ENCODE peak calls at places on chromosome 5, in seven cellular contexts. I is hepatocyte, Z is heart left ventricle, P is Panc1, B is SJSA1, T is neural progenitor cell, H is H1. X is an unnamed sample.
A peak's percentile ranks its signal among the peaks of the same experiment; 100 is the strongest.

GRCh38 chr5:54703091-54703490 is 185.5 kb downstream of the SNX18 start:
- DNase-seq in I (no peak), Z (peak; percentile 73), P (no peak), B (peak; percentile 43), T (peak; percentile 56), H (no peak), X (no peak)

GRCh38 chr5:93598997-93599371 is 16.0 kb downstream of the NR2F1 start:
- DNase-seq in I (no peak), Z (no peak), P (no peak), B (no peak), T (peak; percentile 21), H (no peak), X (no peak)

GRCh38 chr5:132136906-132137305 is 63.3 kb downstream of the CSF2 start:
- DNase-seq in I (no peak), Z (no peak), P (no peak), B (no peak), T (no peak), H (no peak), X (no peak)

GRCh38 chr5:100664140-100664539 is 129.0 kb downstream of the FAM174A start:
- DNase-seq in I (no peak), Z (no peak), P (no peak), B (no peak), T (no peak), H (no peak), X (no peak)

GRCh38 chr5:93273176-93273575 is 307.8 kb downstream of the NR2F1-AS1 start:
- DNase-seq in I (no peak), Z (no peak), P (no peak), B (peak; percentile 43), T (no peak), H (no peak), X (no peak)

GRCh38 chr5:158287643-158288228 is 428.8 kb upstream of the CLINT1 start:
- DNase-seq in I (peak; percentile 72), Z (no peak), P (no peak), B (peak; percentile 60), T (no peak), H (no peak), X (peak; percentile 5)

GRCh38 chr5:59893061-59893435 is 478 bp downstream of the PDE4D start:
- DNase-seq in I (no peak), Z (no peak), P (no peak), B (no peak), T (peak; percentile 61), H (no peak), X (no peak)

GRCh38 chr5:172763120-172763464 is 7.9 kb downstream of the DUSP1 start:
- DNase-seq in I (no peak), Z (no peak), P (no peak), B (no peak), T (no peak), H (no peak), X (no peak)

GRCh38 chr5:95760291-95761191 is 29.4 kb downstream of the RHOBTB3 start:
- DNase-seq in I (peak; percentile 37), Z (no peak), P (no peak), B (peak; percentile 93), T (no peak), H (no peak), X (no peak)

GRCh38 chr5:40409600-40409999 is 270.1 kb upstream of the PTGER4 start:
- DNase-seq in I (no peak), Z (peak; percentile 33), P (no peak), B (no peak), T (no peak), H (no peak), X (no peak)

GRCh38 chr5:13218518-13218917 is 726.0 kb downstream of the DNAH5 start:
- DNase-seq in I (peak; percentile 6), Z (no peak), P (no peak), B (no peak), T (peak; percentile 39), H (peak; percentile 5), X (no peak)

GRCh38 chr5:138869038-138869437 is 6.1 kb downstream of the LRRTM2 start:
- DNase-seq in I (no peak), Z (no peak), P (no peak), B (no peak), T (no peak), H (no peak), X (no peak)

GRCh38 chr5:139764250-139764791 is 31.3 kb upstream of the PSD2 start:
- DNase-seq in I (peak; percentile 60), Z (no peak), P (no peak), B (no peak), T (peak; percentile 93), H (no peak), X (no peak)

GRCh38 chr5:172758077-172758835 is 12.7 kb downstream of the DUSP1 start:
- DNase-seq in I (peak; percentile 67), Z (no peak), P (no peak), B (peak; percentile 97), T (peak; percentile 37), H (no peak), X (no peak)

GRCh38 chr5:20224046-20224445 is 236.0 kb upstream of the CDH18 start:
- DNase-seq in I (no peak), Z (no peak), P (no peak), B (no peak), T (no peak), H (no peak), X (no peak)

GRCh38 chr5:93235751-93236150 is 345.3 kb downstream of the NR2F1-AS1 start:
- DNase-seq in I (no peak), Z (no peak), P (no peak), B (no peak), T (no peak), H (no peak), X (no peak)

GRCh38 chr5:172687983-172688734 is 47.1 kb downstream of the NEURL1B start:
- DNase-seq in I (no peak), Z (no peak), P (no peak), B (no peak), T (no peak), H (no peak), X (no peak)

GRCh38 chr5:9540791-9541190 is 5.1 kb downstream of the SEMA5A start:
- DNase-seq in I (no peak), Z (no peak), P (no peak), B (peak; percentile 79), T (no peak), H (no peak), X (no peak)

GRCh38 chr5:116939641-116940040 is 365.0 kb upstream of the SEMA6A start:
- DNase-seq in I (no peak), Z (no peak), P (no peak), B (no peak), T (no peak), H (no peak), X (no peak)

GRCh38 chr5:16180789-16181082 is 1.1 kb upstream of the MARCHF11 start:
- DNase-seq in I (no peak), Z (no peak), P (no peak), B (no peak), T (no peak), H (no peak), X (no peak)

GRCh38 chr5:10106285-10106684 is 143.4 kb downstream of the ATPSCKMT start:
- DNase-seq in I (no peak), Z (no peak), P (no peak), B (no peak), T (no peak), H (no peak), X (no peak)

GRCh38 chr5:176491056-176491646 is 43.0 kb downstream of the FAF2 start:
- DNase-seq in I (no peak), Z (no peak), P (peak; percentile 85), B (peak; percentile 87), T (no peak), H (no peak), X (no peak)

GRCh38 chr5:176490291-176490690 is 42.1 kb downstream of the FAF2 start:
- DNase-seq in I (no peak), Z (no peak), P (no peak), B (peak; percentile 31), T (no peak), H (no peak), X (no peak)

GRCh38 chr5:176489077-176489476 is 40.9 kb downstream of the FAF2 start:
- DNase-seq in I (no peak), Z (no peak), P (no peak), B (no peak), T (no peak), H (no peak), X (no peak)

GRCh38 chr5:176491901-176492300 is 43.7 kb downstream of the FAF2 start:
- DNase-seq in I (no peak), Z (no peak), P (no peak), B (no peak), T (no peak), H (no peak), X (no peak)

GRCh38 chr5:176492431-176492830 is 44.2 kb downstream of the FAF2 start:
- DNase-seq in I (no peak), Z (no peak), P (no peak), B (peak; percentile 26), T (no peak), H (no peak), X (no peak)
- H3K4me1 ChIP-seq in I (peaks cover 4% of the 10 kb centered on the region), Z (no peaks in the 10 kb centered on the region), P (peaks cover 14% of the 10 kb centered on the region), B (peaks cover 31% of the 10 kb centered on the region), T (no peaks in the 10 kb centered on the region), H (no peaks in the 10 kb centered on the region), X (no peaks in the 10 kb centered on the region)

GRCh38 chr5:149583394-149583793 is 2.1 kb downstream of the ARHGEF37 start:
- DNase-seq in I (peak; percentile 32), Z (no peak), P (no peak), B (no peak), T (no peak), H (no peak), X (peak; percentile 86)
- H3K27ac ChIP-seq in I (peak overlapping the region; percentile 22), Z (peak overlapping the region; percentile 95), P (no peak overlapping the region), B (no peak overlapping the region), T (no peak overlapping the region), H (no peak overlapping the region), X (peak overlapping the region; percentile 89)

GRCh38 chr5:171639966-171640365 is 145.7 kb upstream of the SMIM23 start:
- DNase-seq in I (no peak), Z (no peak), P (no peak), B (peak; percentile 29), T (no peak), H (no peak), X (no peak)
- H3K4me1 ChIP-seq in I (no peaks in the 10 kb centered on the region), Z (peaks cover 9% of the 10 kb centered on the region), P (no peaks in the 10 kb centered on the region), B (peaks cover 28% of the 10 kb centered on the region), T (peaks cover 13% of the 10 kb centered on the region), H (peaks cover 4% of the 10 kb centered on the region), X (no peaks in the 10 kb centered on the region)

GRCh38 chr5:107463731-107464130 is 207.0 kb downstream of the EFNA5 start:
- DNase-seq in I (no peak), Z (no peak), P (no peak), B (no peak), T (no peak), H (no peak), X (no peak)

GRCh38 chr5:107459637-107460036 is 211.1 kb downstream of the EFNA5 start:
- DNase-seq in I (no peak), Z (no peak), P (no peak), B (no peak), T (no peak), H (no peak), X (no peak)

GRCh38 chr5:107464876-107465275 is 205.9 kb downstream of the EFNA5 start:
- DNase-seq in I (no peak), Z (no peak), P (no peak), B (no peak), T (no peak), H (no peak), X (no peak)

GRCh38 chr5:107464403-107464802 is 206.3 kb downstream of the EFNA5 start:
- DNase-seq in I (no peak), Z (no peak), P (no peak), B (no peak), T (no peak), H (no peak), X (no peak)

DNA sequence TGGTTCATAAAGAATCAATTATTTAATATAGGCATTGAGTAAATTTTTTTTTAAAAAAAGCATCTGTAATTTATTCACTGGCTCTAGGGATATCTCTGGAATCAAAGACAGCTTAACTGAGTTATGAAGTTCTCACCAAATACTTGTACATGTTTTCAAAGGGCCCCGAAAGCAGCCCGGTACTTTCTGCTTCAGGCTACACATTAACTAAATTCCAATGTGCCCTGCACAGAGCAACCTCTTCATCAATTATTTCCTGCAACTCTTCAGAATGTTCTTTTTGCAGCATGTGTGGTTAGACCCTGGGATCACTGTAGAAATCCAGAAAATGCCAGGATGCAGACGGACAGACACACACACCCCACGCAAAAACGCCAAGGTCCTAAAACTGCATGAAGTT is 209.0 kb downstream of the EFNA5 start:
- DNase-seq in I (no peak), Z (no peak), P (no peak), B (no peak), T (no peak), H (no peak), X (no peak)
- H3K27ac ChIP-seq in I (no peak overlapping the region), Z (no peak overlapping the region), P (no peak overlapping the region), B (no peak overlapping the region), T (no peak overlapping the region), H (no peak overlapping the region), X (no peak overlapping the region)